ENCODE peak calls at places on chromosome 20, in five cellular contexts. N is heart left ventricle, I is brain microvascular endothelial cell, F is ovary, Z is breast epithelium. R is an unnamed sample.

GRCh38 chr20:841568-842546 is 8.3 kb downstream of the FAM110A start:
- DNase-seq in N (no peak), I (no peak), F (no peak), Z (peak; percentile 77), R (peak; percentile 45)

GRCh38 chr20:1274485-1275313 is 8.6 kb downstream of the SNPH start:
- DNase-seq in N (no peak), I (no peak), F (no peak), Z (no peak), R (no peak)

GRCh38 chr20:46715292-46715756 is 5.9 kb downstream of the SLC2A10 start:
- DNase-seq in N (no peak), I (no peak), F (peak; percentile 39), Z (peak; percentile 79), R (no peak)

GRCh38 chr20:45111799-45112471 is 3.0 kb downstream of the WFDC5 start:
- DNase-seq in N (no peak), I (no peak), F (no peak), Z (no peak), R (no peak)

GRCh38 chr20:2602746-2603145 is 49.7 kb upstream of the NOP56 start:
- DNase-seq in N (no peak), I (no peak), F (no peak), Z (no peak), R (no peak)

GRCh38 chr20:57392512-57393271 is 1.5 kb downstream of the RBM38 start:
- DNase-seq in N (peak; percentile 82), I (no peak), F (peak; percentile 56), Z (peak; percentile 65), R (peak; percentile 71)

GRCh38 chr20:59807909-59808728 is 125.3 kb downstream of the SYCP2 start:
- DNase-seq in N (no peak), I (no peak), F (no peak), Z (no peak), R (no peak)

GRCh38 chr20:17667445-17667844 is 14.6 kb downstream of the RRBP1 start:
- DNase-seq in N (no peak), I (no peak), F (no peak), Z (no peak), R (no peak)

GRCh38 chr20:59816146-59816743 is 117.2 kb downstream of the SYCP2 start:
- DNase-seq in N (no peak), I (no peak), F (no peak), Z (no peak), R (no peak)

GRCh38 chr20:7151666-7152065 is 384.2 kb downstream of the BMP2 start:
- DNase-seq in N (no peak), I (peak; percentile 0), F (no peak), Z (no peak), R (no peak)

GRCh38 chr20:43916875-43917371 is 2.3 kb downstream of the TOX2 start:
- DNase-seq in N (no peak), I (no peak), F (no peak), Z (no peak), R (no peak)

GRCh38 chr20:34037121-34037520 is 43.4 kb downstream of the RALY start:
- DNase-seq in N (no peak), I (no peak), F (peak; percentile 25), Z (no peak), R (no peak)

GRCh38 chr20:19882446-19882845 is 124.4 kb downstream of the RIN2 start:
- DNase-seq in N (no peak), I (no peak), F (no peak), Z (no peak), R (no peak)

GRCh38 chr20:5658897-5659296 is 91.3 kb upstream of the SHLD1 start:
- DNase-seq in N (peak; percentile 79), I (peak; percentile 93), F (peak; percentile 76), Z (peak; percentile 70), R (peak; percentile 86)

GRCh38 chr20:1987826-1988225 is 6.0 kb downstream of the PDYN start:
- DNase-seq in N (no peak), I (no peak), F (no peak), Z (no peak), R (no peak)

GRCh38 chr20:43309266-43309665 is 119.6 kb upstream of the PTPRT start:
- DNase-seq in N (no peak), I (no peak), F (no peak), Z (no peak), R (no peak)

GRCh38 chr20:539848-540247 is 3.7 kb downstream of the CSNK2A1 start:
- DNase-seq in N (no peak), I (peak; percentile 77), F (no peak), Z (no peak), R (no peak)

GRCh38 chr20:43442310-43442880 is 15.3 kb upstream of the SRSF6 start:
- DNase-seq in N (no peak), I (no peak), F (no peak), Z (no peak), R (no peak)

GRCh38 chr20:57624124-57624523 is 3.9 kb upstream of the ZBP1 start:
- DNase-seq in N (no peak), I (no peak), F (no peak), Z (no peak), R (no peak)

GRCh38 chr20:21936720-21937380 is 231.4 kb downstream of the PAX1 start:
- DNase-seq in N (no peak), I (no peak), F (no peak), Z (no peak), R (no peak)

GRCh38 chr20:4946585-4947378 is 54.5 kb downstream of the SLC23A2 start:
- DNase-seq in N (no peak), I (no peak), F (no peak), Z (no peak), R (no peak)

GRCh38 chr20:555933-556332 is 12.3 kb upstream of the CSNK2A1 start:
- DNase-seq in N (peak; percentile 81), I (no peak), F (no peak), Z (no peak), R (no peak)

GRCh38 chr20:46562373-46563169 is 12.1 kb upstream of the OCSTAMP start:
- DNase-seq in N (peak; percentile 77), I (peak; percentile 62), F (peak; percentile 72), Z (peak; percentile 47), R (peak; percentile 71)

GRCh38 chr20:703426-703825 is 27.8 kb upstream of the SCRT2 start:
- DNase-seq in N (no peak), I (no peak), F (no peak), Z (no peak), R (no peak)

GRCh38 chr20:63791497-63792156 is 39.4 kb downstream of the ZBTB46 start:
- DNase-seq in N (peak; percentile 81), I (no peak), F (peak; percentile 75), Z (no peak), R (no peak)

GRCh38 chr20:63787302-63787701 is 43.8 kb downstream of the ZBTB46 start:
- DNase-seq in N (peak; percentile 88), I (no peak), F (no peak), Z (no peak), R (no peak)

GRCh38 chr20:63787749-63788148 is 43.3 kb downstream of the ZBTB46 start:
- DNase-seq in N (no peak), I (no peak), F (no peak), Z (no peak), R (no peak)

GRCh38 chr20:63790572-63791168 is 40.4 kb downstream of the ZBTB46 start:
- DNase-seq in N (peak; percentile 6), I (no peak), F (no peak), Z (no peak), R (no peak)

GRCh38 chr20:63789836-63790571 is 41.1 kb downstream of the ZBTB46 start:
- DNase-seq in N (peak; percentile 22), I (no peak), F (no peak), Z (no peak), R (no peak)
- H3K27ac ChIP-seq in N (no peak overlapping the region), I (no peak overlapping the region), F (no peak overlapping the region), Z (no peak overlapping the region), R (no peak overlapping the region)

GRCh38 chr20:50019466-50020256 is 36.9 kb downstream of the SNAI1 start:
- DNase-seq in N (peak; percentile 70), I (no peak), F (no peak), Z (peak; percentile 68), R (no peak)
- H3K36me3 ChIP-seq in N (no peaks in the 10 kb centered on the region), I (no peaks in the 10 kb centered on the region), F (no peaks in the 10 kb centered on the region), Z (no peaks in the 10 kb centered on the region), R (no peaks in the 10 kb centered on the region)

GRCh38 chr20:24953204-24953565 is 4.1 kb downstream of the CST7 start:
- DNase-seq in N (no peak), I (no peak), F (no peak), Z (no peak), R (no peak)

GRCh38 chr20:24951536-24952047 is 2.5 kb downstream of the CST7 start:
- DNase-seq in N (no peak), I (no peak), F (no peak), Z (no peak), R (no peak)

GRCh38 chr20:24954151-24954550 is 5.1 kb downstream of the CST7 start:
- DNase-seq in N (no peak), I (no peak), F (no peak), Z (no peak), R (no peak)

GRCh38 chr20:24953621-24954133 is 4.6 kb downstream of the CST7 start:
- DNase-seq in N (no peak), I (no peak), F (no peak), Z (no peak), R (peak; percentile 68)

DNA sequence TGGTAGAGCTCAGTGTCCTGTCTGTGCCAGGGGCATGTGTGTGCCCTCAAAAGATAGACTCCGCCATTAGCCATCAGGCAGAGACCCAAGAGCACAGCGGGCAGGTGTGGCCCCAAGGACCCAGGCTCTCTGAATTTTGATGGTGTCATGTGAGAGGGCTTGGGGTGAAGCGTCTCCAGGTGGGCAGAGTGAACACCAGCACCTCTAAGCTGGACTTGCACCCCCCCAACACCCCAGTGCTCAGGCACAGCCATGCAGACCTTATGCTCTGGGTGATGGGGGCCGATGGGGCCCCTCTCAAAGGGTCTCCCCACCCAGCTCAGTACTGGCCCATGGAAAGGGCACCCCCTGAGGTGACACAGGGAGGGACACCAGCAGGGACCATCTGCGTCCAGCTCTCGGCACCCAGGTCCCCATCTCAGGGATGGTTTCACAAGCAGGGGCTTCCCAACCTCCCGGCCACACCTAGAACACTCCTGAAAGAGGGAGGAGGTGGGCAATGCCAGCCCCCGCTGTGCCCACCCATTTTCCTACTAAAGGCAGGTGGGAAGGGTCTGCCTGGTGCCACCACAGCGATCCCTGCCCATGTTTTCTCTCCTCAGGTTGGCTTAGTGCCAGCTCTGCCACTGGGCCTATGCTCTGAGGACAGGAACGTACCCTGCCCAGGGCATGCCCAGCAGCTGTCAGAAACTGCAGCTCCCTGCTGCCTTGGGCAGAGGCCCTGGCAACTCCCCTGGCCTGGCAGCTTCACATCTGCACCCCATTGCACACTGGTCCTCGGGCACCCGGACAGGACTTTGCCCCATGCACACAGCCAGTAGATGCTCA is 3.5 kb downstream of the CST7 start:
- DNase-seq in N (no peak), I (no peak), F (no peak), Z (no peak), R (no peak)
- H3K4me3 ChIP-seq in N (no peak overlapping the region), I (no peak overlapping the region), F (no peak overlapping the region), Z (no peak overlapping the region), R (no peak overlapping the region)

GRCh38 chr20:10595230-10595629 is 78.6 kb downstream of the JAG1 start:
- DNase-seq in N (no peak), I (no peak), F (no peak), Z (no peak), R (no peak)
- H3K27ac ChIP-seq in N (no peak overlapping the region), I (peak overlapping the region; percentile 96), F (no peak overlapping the region), Z (no peak overlapping the region), R (peak overlapping the region; percentile 59)